ENCODE peak calls at places on chromosomes 5 and 9, in six cellular contexts. O is aorta, L is heart left ventricle, Y is brain microvascular endothelial cell, F is spleen, E is esophagus squamous epithelium. X is an unnamed sample.

GRCh38 chr5:120258123-120258522 is 206.0 kb upstream of the PRR16 start:
- DNase-seq in E (no peak), Y (no peak), L (no peak), O (no peak), F (no peak), X (no peak)

GRCh38 chr9:129081388-129081889 is 528 bp downstream of the DOLPP1 start:
- DNase-seq in O (no peak), L (no peak), F (peak; percentile 82), E (no peak), Y (no peak), X (no peak)

GRCh38 chr5:95823738-95824609 is 1.4 kb upstream of the GLRX start:
- DNase-seq in E (no peak), F (peak; percentile 88), Y (peak; percentile 91), O (peak; percentile 80), L (peak; percentile 74), X (peak; percentile 99)

GRCh38 chr5:139404484-139404840 is 573 bp upstream of the SPATA24 start:
- DNase-seq in O (no peak), F (no peak), E (no peak), Y (no peak), L (no peak), X (no peak)

GRCh38 chr5:40841068-40841805 is at the start of gene CARD6:
- DNase-seq in E (no peak), L (no peak), O (no peak), Y (no peak), F (no peak), X (peak; percentile 76)

GRCh38 chr5:150164640-150165039 is 1.9 kb upstream of the CDX1 start:
- DNase-seq in F (no peak), O (no peak), L (no peak), Y (no peak), E (no peak), X (peak; percentile 36)

GRCh38 chr5:167448376-167448775 is 843.1 kb upstream of the WWC1 start:
- DNase-seq in E (no peak), O (no peak), F (no peak), Y (no peak), L (no peak), X (no peak)

GRCh38 chr9:109910616-109911568 is 130.9 kb downstream of the PALM2AKAP2 start:
- DNase-seq in E (no peak), F (no peak), Y (peak; percentile 52), L (peak; percentile 42), O (no peak), X (peak; percentile 93)

GRCh38 chr9:76572205-76572550 is 113.2 kb downstream of the GCNT1 start:
- DNase-seq in O (no peak), L (no peak), F (no peak), Y (no peak), E (no peak), X (no peak)

GRCh38 chr9:129656795-129657390 is 8.6 kb upstream of the PRRX2 start:
- DNase-seq in Y (peak; percentile 79), F (no peak), L (no peak), O (no peak), E (no peak), X (peak; percentile 91)

GRCh38 chr5:140785905-140786686 is at the start of gene PCDHA1:
- DNase-seq in E (no peak), Y (no peak), O (no peak), L (no peak), F (no peak), X (no peak)

GRCh38 chr9:5976668-5977397 is 38.6 kb downstream of the RANBP6 start:
- DNase-seq in L (no peak), Y (no peak), F (no peak), O (no peak), E (no peak), X (peak; percentile 30)

GRCh38 chr5:159099049-159099760 is 511 bp downstream of the EBF1 start:
- DNase-seq in E (no peak), L (peak; percentile 29), Y (no peak), F (peak; percentile 90), O (peak; percentile 78), X (peak; percentile 60)

GRCh38 chr9:125332527-125332926 is 70.9 kb downstream of the GAPVD1 start:
- DNase-seq in E (no peak), Y (no peak), L (no peak), F (no peak), O (no peak), X (no peak)

GRCh38 chr5:159678800-159679392 is 237.4 kb upstream of the ADRA1B start:
- DNase-seq in F (no peak), L (no peak), Y (no peak), E (no peak), O (no peak), X (no peak)

GRCh38 chr5:111855356-111855755 is 98.4 kb upstream of the NREP start:
- DNase-seq in O (no peak), Y (no peak), L (no peak), E (no peak), F (no peak), X (no peak)

GRCh38 chr5:67238191-67238590 is 41.6 kb upstream of the CD180 start:
- DNase-seq in O (no peak), Y (no peak), F (no peak), E (no peak), L (no peak), X (peak; percentile 69)

GRCh38 chr9:97850746-97851449 is 2.1 kb upstream of the FOXE1 start:
- DNase-seq in E (no peak), F (no peak), Y (no peak), L (no peak), O (no peak), X (no peak)

GRCh38 chr9:3962467-3962866 is 337.4 kb downstream of the GLIS3 start:
- DNase-seq in F (no peak), L (no peak), E (no peak), Y (peak; percentile 41), O (no peak), X (peak; percentile 90)

GRCh38 chr5:142722146-142722545 is 36.3 kb upstream of the FGF1 start:
- DNase-seq in Y (no peak), F (no peak), O (no peak), E (no peak), L (no peak), X (no peak)

GRCh38 chr9:731474-731873 is 110.0 kb upstream of the DMRT1 start:
- DNase-seq in F (no peak), L (no peak), Y (no peak), E (no peak), O (no peak), X (no peak)

GRCh38 chr9:74496819-74497749 is at the start of gene RORB:
- DNase-seq in E (no peak), F (peak; percentile 83), Y (no peak), O (peak; percentile 84), L (peak; percentile 83), X (peak; percentile 36)

DNA sequence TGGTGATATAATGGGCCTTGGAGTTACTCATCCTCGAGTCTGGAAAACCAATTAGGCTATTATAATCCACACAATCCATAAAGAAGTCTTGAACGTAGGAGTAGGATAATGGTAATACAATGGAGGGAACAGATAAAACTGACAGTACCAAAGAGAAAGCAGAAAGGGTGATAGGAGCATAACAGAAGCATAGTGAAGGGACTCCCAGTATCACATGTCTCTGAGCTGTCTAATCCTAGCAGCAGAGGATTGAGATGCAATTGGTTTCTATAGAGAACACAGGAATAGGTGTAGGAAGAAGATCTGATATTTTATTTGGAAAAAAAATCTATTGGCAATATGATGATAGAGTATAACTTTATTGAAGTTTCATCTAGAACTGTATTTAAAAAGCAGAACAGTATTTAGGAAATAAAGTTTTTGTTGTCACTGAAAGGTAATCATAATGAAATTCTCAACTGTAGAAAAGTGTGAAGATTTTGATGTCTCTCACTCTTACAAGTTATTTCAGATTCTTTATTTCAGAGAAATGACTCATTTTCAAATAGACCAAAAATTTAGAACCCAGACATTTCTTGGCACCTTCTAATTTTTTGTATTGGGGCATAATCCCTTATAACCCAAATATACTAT is 25.4 kb downstream of the SRFBP1 start:
- DNase-seq in O (no peak), Y (no peak), E (no peak), F (no peak), L (no peak), X (no peak)
- H3K27me3 ChIP-seq in O (no peaks in the 10 kb centered on the region), Y (no peaks in the 10 kb centered on the region), E (no peaks in the 10 kb centered on the region), F (no peaks in the 10 kb centered on the region), L (no peaks in the 10 kb centered on the region), X (no peaks in the 10 kb centered on the region)

DNA sequence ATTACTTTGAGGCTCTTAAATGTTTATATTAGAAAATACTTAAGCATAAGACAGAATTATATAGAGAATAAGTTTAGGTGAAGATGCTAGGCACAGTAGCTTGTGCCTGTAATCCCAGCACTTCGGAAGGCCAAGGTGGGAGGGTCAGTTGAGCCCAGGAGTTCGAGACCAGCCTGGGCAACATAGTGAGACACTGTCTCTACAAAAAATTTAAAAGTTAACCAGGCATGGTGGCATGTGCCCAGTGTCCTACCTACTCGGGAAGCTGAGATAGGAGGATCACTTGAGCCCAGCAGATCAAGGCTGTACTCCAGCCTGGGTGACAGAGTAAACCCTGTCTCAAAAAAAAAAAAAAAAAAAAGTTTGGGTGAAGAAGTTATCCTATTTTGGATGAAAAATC is 61.7 kb downstream of the BAAT start:
- DNase-seq in F (no peak), L (no peak), E (no peak), O (no peak), Y (no peak), X (no peak)
- H3K27me3 ChIP-seq in F (no peaks in the 10 kb centered on the region), L (no peaks in the 10 kb centered on the region), E (no peaks in the 10 kb centered on the region), O (no peaks in the 10 kb centered on the region), Y (no peaks in the 10 kb centered on the region), X (no peaks in the 10 kb centered on the region)

GRCh38 chr9:132478353-132478752 is 68.3 kb downstream of the CFAP77 start:
- DNase-seq in F (no peak), O (no peak), E (no peak), L (no peak), Y (no peak), X (no peak)

GRCh38 chr9:132479733-132480132 is 69.7 kb downstream of the CFAP77 start:
- DNase-seq in O (no peak), E (no peak), F (no peak), L (no peak), Y (no peak), X (no peak)

GRCh38 chr9:132485454-132485853 is 75.4 kb downstream of the CFAP77 start:
- DNase-seq in F (no peak), L (no peak), Y (no peak), O (no peak), E (no peak), X (no peak)

GRCh38 chr9:132482196-132482813 is 72.3 kb downstream of the CFAP77 start:
- DNase-seq in Y (no peak), F (no peak), L (no peak), O (no peak), E (no peak), X (no peak)

GRCh38 chr9:132481467-132481866 is 71.5 kb downstream of the CFAP77 start:
- DNase-seq in O (no peak), E (no peak), Y (no peak), F (no peak), L (no peak), X (no peak)
- H3K27me3 ChIP-seq in O (peaks cover 2% of the 10 kb centered on the region), E (no peaks in the 10 kb centered on the region), Y (peaks cover 15% of the 10 kb centered on the region), F (peaks cover 76% of the 10 kb centered on the region), L (peaks cover 3% of the 10 kb centered on the region), X (peaks cover 46% of the 10 kb centered on the region)

DNA sequence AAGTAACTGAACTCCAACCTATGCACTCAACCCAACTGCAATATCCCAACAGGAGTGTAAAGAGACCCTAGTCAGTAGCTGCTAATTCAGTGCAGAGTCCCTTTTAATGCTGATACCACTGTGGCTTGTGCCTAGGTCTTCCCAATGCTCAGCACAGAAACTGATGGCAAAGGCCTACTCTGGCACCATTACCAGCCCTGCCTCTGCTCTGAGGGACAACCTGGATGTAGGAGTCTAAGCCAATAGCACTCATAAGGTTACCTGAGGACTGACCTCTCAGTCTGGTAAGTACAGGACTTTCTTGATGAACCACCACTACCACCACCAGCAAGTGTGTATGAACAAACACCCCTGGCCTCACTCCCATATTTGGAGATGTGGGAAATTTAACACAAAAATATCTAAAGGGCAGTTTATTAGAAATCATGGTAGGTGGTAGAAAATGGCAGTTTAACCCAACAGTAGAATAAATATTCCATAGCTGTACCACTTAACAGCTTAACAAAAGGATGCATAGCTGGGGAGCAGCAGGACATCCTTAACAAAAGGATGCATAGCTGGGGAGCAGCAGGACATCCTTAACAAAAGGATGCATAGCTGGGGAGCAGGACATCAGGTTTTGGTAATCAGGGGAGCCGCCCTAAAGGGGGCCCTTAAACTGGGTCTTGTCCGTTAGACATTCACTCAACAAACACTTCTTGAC is 11.0 kb upstream of the DNAJA1 start:
- DNase-seq in L (no peak), E (no peak), Y (no peak), O (no peak), F (no peak), X (no peak)
- H3K27me3 ChIP-seq in L (no peaks in the 10 kb centered on the region), E (no peaks in the 10 kb centered on the region), Y (no peaks in the 10 kb centered on the region), O (no peaks in the 10 kb centered on the region), F (no peaks in the 10 kb centered on the region), X (no peaks in the 10 kb centered on the region)